ENCODE peak calls at places on chromosomes 16 and 17, in six cellular contexts. Z is GM12891, N is K562, L is H1, U is GM12878, B is HepG2. D is an unnamed sample.

GRCh38 chr16:89507834-89508590 is at the start of gene SPG7:
- DNase-seq in L (peak; percentile 95), U (peak; percentile 51), Z (peak; percentile 96), N (peak; percentile 96), B (peak; percentile 75), D (peak; percentile 96)

GRCh38 chr17:60135160-60135950 is 14.4 kb upstream of the CA4 start:
- DNase-seq in Z (peak; percentile 93), U (peak; percentile 44), B (peak; percentile 77), L (peak; percentile 88), N (peak; percentile 99), D (peak; percentile 94)

GRCh38 chr16:56667581-56668571 is at the start of gene MT1G:
- DNase-seq in U (no peak), N (no peak), B (peak; percentile 57), Z (no peak), L (peak; percentile 70), D (no peak)

GRCh38 chr16:65111306-65111705 is 10.6 kb downstream of the CDH11 start:
- DNase-seq in L (no peak), N (no peak), Z (no peak), B (no peak), U (no peak), D (no peak)

GRCh38 chr17:53629188-53629587 is 193.5 kb upstream of the KIF2B start:
- DNase-seq in Z (no peak), N (no peak), L (no peak), U (no peak), B (no peak), D (no peak)

GRCh38 chr17:78682363-78682762 is 99.7 kb downstream of the CYTH1 start:
- DNase-seq in B (no peak), N (no peak), Z (no peak), U (no peak), L (no peak), D (no peak)

GRCh38 chr16:81928975-81929374 is 82.3 kb downstream of the SDR42E1 start:
- DNase-seq in Z (no peak), N (peak; percentile 69), U (no peak), B (no peak), L (peak; percentile 43), D (no peak)

GRCh38 chr17:32142857-32143524 is 689 bp downstream of the RHOT1 start:
- DNase-seq in N (peak; percentile 94), B (peak; percentile 49), U (no peak), L (peak; percentile 81), Z (no peak), D (no peak)

GRCh38 chr16:52591441-52592215 is 44.7 kb upstream of the TOX3 start:
- DNase-seq in B (no peak), L (no peak), N (no peak), U (no peak), Z (no peak), D (no peak)

GRCh38 chr16:74868501-74868900 is 93.9 kb upstream of the FA2H start:
- DNase-seq in U (no peak), B (peak; percentile 76), L (no peak), N (no peak), Z (no peak), D (no peak)

GRCh38 chr16:72015124-72015523 is 6.6 kb downstream of the DHODH start:
- DNase-seq in Z (no peak), B (no peak), N (no peak), U (no peak), L (no peak), D (no peak)

GRCh38 chr17:45311762-45312476 is 4.9 kb downstream of the MAP3K14 start:
- DNase-seq in N (no peak), B (peak; percentile 96), L (no peak), U (no peak), Z (peak; percentile 50), D (peak; percentile 58)

GRCh38 chr17:66791337-66791736 is 43.6 kb upstream of the CACNG5 start:
- DNase-seq in B (no peak), N (no peak), L (no peak), Z (no peak), U (no peak), D (no peak)

GRCh38 chr17:73827627-73828241 is 183.5 kb upstream of the SDK2 start:
- DNase-seq in L (no peak), N (no peak), Z (no peak), U (no peak), B (peak; percentile 24), D (no peak)

GRCh38 chr16:19008245-19008644 is 24.5 kb downstream of the TMC7 start:
- DNase-seq in B (peak; percentile 71), U (no peak), N (no peak), Z (no peak), L (no peak), D (no peak)

GRCh38 chr16:89476379-89476778 is 14.0 kb downstream of the ANKRD11 start:
- DNase-seq in U (no peak), N (no peak), L (no peak), Z (no peak), B (no peak), D (no peak)

GRCh38 chr17:27586203-27586701 is 44.7 kb upstream of the LGALS9 start:
- DNase-seq in Z (no peak), N (no peak), L (no peak), U (no peak), B (no peak), D (no peak)

GRCh38 chr17:1110844-1111598 is 68.8 kb downstream of the ABR start:
- DNase-seq in Z (no peak), U (no peak), B (peak; percentile 79), L (peak; percentile 53), N (no peak), D (no peak)

GRCh38 chr16:57091990-57092785 is at the start of gene CPNE2:
- DNase-seq in B (no peak), U (no peak), N (peak; percentile 84), L (peak; percentile 72), Z (peak; percentile 66), D (peak; percentile 69)

GRCh38 chr17:66625321-66625767 is 209.6 kb upstream of the CACNG5 start:
- DNase-seq in B (peak; percentile 41), Z (no peak), U (no peak), N (peak; percentile 23), L (no peak), D (no peak)

GRCh38 chr16:88505405-88506082 is 52.5 kb downstream of the ZFPM1 start:
- DNase-seq in N (no peak), Z (peak; percentile 63), B (peak; percentile 79), U (no peak), L (peak; percentile 79), D (peak; percentile 74)

GRCh38 chr17:4184811-4185210 is 41.8 kb downstream of the CYB5D2 start:
- DNase-seq in N (no peak), U (no peak), B (no peak), L (no peak), Z (no peak), D (no peak)

GRCh38 chr16:12674096-12674495 is 129.6 kb downstream of the CPPED1 start:
- DNase-seq in Z (no peak), B (no peak), L (no peak), U (no peak), N (no peak), D (no peak)
- TF ChIP-seq TAF1 in Z (no peak), B (no peak), L (no peak), U (no peak), N (no peak), D (no peak)

GRCh38 chr16:9219811-9220210 is 128.4 kb downstream of the HAPSTR1 start:
- DNase-seq in N (no peak), U (no peak), B (no peak), L (no peak), Z (no peak), D (no peak)

GRCh38 chr16:9226924-9227323 is 135.5 kb downstream of the HAPSTR1 start:
- DNase-seq in L (no peak), B (no peak), U (no peak), N (no peak), Z (no peak), D (no peak)

GRCh38 chr16:9225527-9226316 is 134.3 kb downstream of the HAPSTR1 start:
- DNase-seq in N (peak; percentile 29), L (no peak), B (peak; percentile 59), Z (no peak), U (no peak), D (no peak)
- TF ChIP-seq POLR2A in N (no peak), L (no peak), B (no peak), Z (no peak), U (no peak), D (no peak)

DNA sequence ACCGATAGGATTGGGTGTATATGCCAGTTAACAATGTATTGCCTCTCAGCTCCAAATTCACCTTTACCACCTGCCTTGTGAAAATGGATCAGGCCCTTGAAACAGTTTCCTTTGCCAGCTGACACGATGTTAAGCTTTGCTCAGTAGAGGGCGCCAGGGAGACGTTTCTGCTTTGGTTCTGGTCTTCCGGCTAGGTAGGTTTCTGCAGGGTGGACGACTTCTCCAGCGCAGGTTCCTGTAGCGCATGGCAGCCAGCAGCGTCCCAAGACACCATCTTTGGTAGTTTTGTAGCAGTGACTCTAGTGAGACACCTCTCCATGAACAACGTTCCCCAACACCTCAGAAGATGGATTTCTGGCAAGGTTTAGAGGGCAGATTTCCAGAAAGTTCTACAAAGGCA is 24.0 kb downstream of the SYCE1L start:
- DNase-seq in N (peak; percentile 48), U (no peak), B (no peak), L (peak; percentile 81), Z (no peak), D (no peak)
- TF ChIP-seq TAF1 in N (no peak), U (no peak), B (no peak), L (no peak), Z (no peak), D (no peak)

GRCh38 chr16:27520982-27521673 is 28.6 kb downstream of the GTF3C1 start:
- DNase-seq in Z (no peak), L (no peak), B (no peak), U (no peak), N (no peak), D (no peak)
- TF ChIP-seq POLR2A in Z (no peak), L (no peak), B (no peak), U (no peak), N (no peak), D (no peak)

GRCh38 chr17:77498056-77498785 is 357.5 kb downstream of the SEC14L1 start:
- DNase-seq in N (no peak), B (no peak), L (no peak), Z (peak; percentile 4), U (no peak), D (no peak)
- TF ChIP-seq TAF1 in N (no peak), B (no peak), L (no peak), Z (no peak), U (no peak), D (no peak)

DNA sequence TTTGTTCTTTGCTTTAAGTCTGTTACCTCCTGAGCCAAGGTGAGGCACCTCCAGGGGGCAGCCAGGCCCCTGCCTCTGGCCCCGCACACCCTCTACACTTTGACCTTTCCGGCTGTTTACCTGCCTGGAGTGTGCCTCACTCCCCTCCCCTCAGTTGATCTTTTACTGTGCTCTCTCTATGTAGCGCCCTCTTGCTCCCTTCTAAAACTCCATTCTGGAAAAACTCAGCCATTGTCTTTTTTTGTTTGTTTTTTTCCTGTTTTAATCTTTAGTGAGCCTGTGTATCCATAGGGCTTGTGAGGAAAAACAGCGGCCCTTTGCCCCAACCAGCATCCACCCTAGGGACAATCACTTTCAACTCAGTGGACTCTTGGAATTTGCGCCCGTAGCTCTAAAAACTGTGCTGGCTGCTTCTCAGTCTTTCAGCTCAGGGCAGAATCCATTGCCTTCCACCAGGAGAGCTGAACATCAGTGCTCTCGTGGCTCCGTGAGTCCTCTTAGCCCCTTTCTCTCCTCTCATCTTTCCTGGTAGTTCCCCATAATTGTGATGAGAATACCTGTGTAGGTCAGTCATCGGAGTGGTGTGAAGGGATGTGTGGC is 4.3 kb downstream of the AMDHD2 start:
- DNase-seq in U (no peak), Z (no peak), N (no peak), B (peak; percentile 93), L (no peak), D (no peak)
- TF ChIP-seq POLR2A in U (no peak), Z (no peak), N (no peak), B (peak; percentile 71), L (no peak), D (no peak)